ENCODE peak calls at places on chromosomes 5 and 9, in eight cellular contexts. One of them, this sample, is unnamed.

GRCh38 chr9:134130503-134131375 is 5.1 kb upstream of the WDR5 start:
- ATAC-seq in lower lobe of right lung: peak
- ATAC-seq in left ventricle myocardium superior: peak
- ATAC-seq in CD8-positive, alpha-beta T cell: no peak
- ATAC-seq in activated CD4-positive, CD25-positive, alpha-beta regulatory T cell treated with anti-CD3 and anti-CD28 coated beads, Interleukin-2, amount 50 U/mL, for 24 hours: no peak
- ATAC-seq in HepG2: peak
- ATAC-seq in activated T-cell treated with anti-CD3 and anti-CD28 coated beads, Interleukin-2, amount 50 U/mL, for 4 hours: no peak
- ATAC-seq in gastroesophageal sphincter: peak
- ATAC-seq in this sample: no peak

GRCh38 chr9:107674937-107675277 is 185.3 kb upstream of the KLF4 start:
- ATAC-seq in left ventricle myocardium superior: peak
- ATAC-seq in activated CD4-positive, CD25-positive, alpha-beta regulatory T cell treated with anti-CD3 and anti-CD28 coated beads, Interleukin-2, amount 50 U/mL, for 24 hours: no peak
- ATAC-seq in HepG2: no peak
- ATAC-seq in activated T-cell treated with anti-CD3 and anti-CD28 coated beads, Interleukin-2, amount 50 U/mL, for 4 hours: no peak
- ATAC-seq in CD8-positive, alpha-beta T cell: no peak
- ATAC-seq in lower lobe of right lung: peak
- ATAC-seq in gastroesophageal sphincter: peak
- ATAC-seq in this sample: no peak

GRCh38 chr5:89968870-89969472 is 440.6 kb downstream of the CETN3 start:
- ATAC-seq in left ventricle myocardium superior: peak
- ATAC-seq in activated T-cell treated with anti-CD3 and anti-CD28 coated beads, Interleukin-2, amount 50 U/mL, for 4 hours: no peak
- ATAC-seq in CD8-positive, alpha-beta T cell: no peak
- ATAC-seq in gastroesophageal sphincter: no peak
- ATAC-seq in activated CD4-positive, CD25-positive, alpha-beta regulatory T cell treated with anti-CD3 and anti-CD28 coated beads, Interleukin-2, amount 50 U/mL, for 24 hours: no peak
- ATAC-seq in lower lobe of right lung: peak
- ATAC-seq in HepG2: no peak
- ATAC-seq in this sample: no peak

GRCh38 chr9:22682536-22683392 is 236.1 kb downstream of the DMRTA1 start:
- ATAC-seq in lower lobe of right lung: peak
- ATAC-seq in activated T-cell treated with anti-CD3 and anti-CD28 coated beads, Interleukin-2, amount 50 U/mL, for 4 hours: peak
- ATAC-seq in HepG2: no peak
- ATAC-seq in CD8-positive, alpha-beta T cell: no peak
- ATAC-seq in gastroesophageal sphincter: peak
- ATAC-seq in activated CD4-positive, CD25-positive, alpha-beta regulatory T cell treated with anti-CD3 and anti-CD28 coated beads, Interleukin-2, amount 50 U/mL, for 24 hours: no peak
- ATAC-seq in left ventricle myocardium superior: no peak
- ATAC-seq in this sample: peak

GRCh38 chr5:96031811-96032261 is 70.2 kb upstream of the ELL2 start:
- ATAC-seq in activated T-cell treated with anti-CD3 and anti-CD28 coated beads, Interleukin-2, amount 50 U/mL, for 4 hours: no peak
- ATAC-seq in HepG2: no peak
- ATAC-seq in CD8-positive, alpha-beta T cell: no peak
- ATAC-seq in activated CD4-positive, CD25-positive, alpha-beta regulatory T cell treated with anti-CD3 and anti-CD28 coated beads, Interleukin-2, amount 50 U/mL, for 24 hours: no peak
- ATAC-seq in left ventricle myocardium superior: no peak
- ATAC-seq in gastroesophageal sphincter: no peak
- ATAC-seq in lower lobe of right lung: no peak
- ATAC-seq in this sample: no peak

GRCh38 chr9:19513671-19514275 is 105.0 kb downstream of the ACER2 start:
- ATAC-seq in lower lobe of right lung: no peak
- ATAC-seq in gastroesophageal sphincter: no peak
- ATAC-seq in activated T-cell treated with anti-CD3 and anti-CD28 coated beads, Interleukin-2, amount 50 U/mL, for 4 hours: no peak
- ATAC-seq in left ventricle myocardium superior: no peak
- ATAC-seq in activated CD4-positive, CD25-positive, alpha-beta regulatory T cell treated with anti-CD3 and anti-CD28 coated beads, Interleukin-2, amount 50 U/mL, for 24 hours: no peak
- ATAC-seq in HepG2: no peak
- ATAC-seq in CD8-positive, alpha-beta T cell: no peak
- ATAC-seq in this sample: no peak

GRCh38 chr5:50691399-50692016 is 25.1 kb downstream of the PARP8 start:
- ATAC-seq in gastroesophageal sphincter: no peak
- ATAC-seq in left ventricle myocardium superior: no peak
- ATAC-seq in lower lobe of right lung: no peak
- ATAC-seq in HepG2: no peak
- ATAC-seq in activated CD4-positive, CD25-positive, alpha-beta regulatory T cell treated with anti-CD3 and anti-CD28 coated beads, Interleukin-2, amount 50 U/mL, for 24 hours: no peak
- ATAC-seq in CD8-positive, alpha-beta T cell: no peak
- ATAC-seq in activated T-cell treated with anti-CD3 and anti-CD28 coated beads, Interleukin-2, amount 50 U/mL, for 4 hours: no peak
- ATAC-seq in this sample: peak

GRCh38 chr5:134138416-134139376 is 24.2 kb downstream of the TCF7 start:
- ATAC-seq in HepG2: no peak
- ATAC-seq in left ventricle myocardium superior: no peak
- ATAC-seq in CD8-positive, alpha-beta T cell: peak
- ATAC-seq in activated T-cell treated with anti-CD3 and anti-CD28 coated beads, Interleukin-2, amount 50 U/mL, for 4 hours: peak
- ATAC-seq in activated CD4-positive, CD25-positive, alpha-beta regulatory T cell treated with anti-CD3 and anti-CD28 coated beads, Interleukin-2, amount 50 U/mL, for 24 hours: peak
- ATAC-seq in gastroesophageal sphincter: no peak
- ATAC-seq in lower lobe of right lung: no peak
- ATAC-seq in this sample: peak

GRCh38 chr5:119324842-119325241 is 31.0 kb upstream of the TNFAIP8 start:
- ATAC-seq in lower lobe of right lung: no peak
- ATAC-seq in gastroesophageal sphincter: no peak
- ATAC-seq in activated CD4-positive, CD25-positive, alpha-beta regulatory T cell treated with anti-CD3 and anti-CD28 coated beads, Interleukin-2, amount 50 U/mL, for 24 hours: no peak
- ATAC-seq in activated T-cell treated with anti-CD3 and anti-CD28 coated beads, Interleukin-2, amount 50 U/mL, for 4 hours: no peak
- ATAC-seq in HepG2: no peak
- ATAC-seq in left ventricle myocardium superior: no peak
- ATAC-seq in CD8-positive, alpha-beta T cell: no peak
- ATAC-seq in this sample: no peak